ENCODE peak calls at places on chromosomes 3 and 15, in seven cellular contexts. F is NCI-H1092; H is ureter; W is putamen; D is activated T-helper 2 cell treated with anti-CD3 and anti-CD28 coated beads, Interferon-gamma antibody, Interleukin-2, Interleukin-4, amounts not matched to agents 10 μg/mL and 5 μg/mL and 100 μg/mL, durations not matched to agents 14 hours and 24 hours and 36 hours; B is NCI-H748 treated with DMSO at 0.1 percent for 48 hours; M is AG08395. X is an unnamed sample.

GRCh38 chr3:46361408-46362283 is 7.7 kb downstream of the CCR2 start:
- DNase-seq in H (no peak), B (no peak), F (no peak), D (no peak), W (no peak), M (peak; percentile 67), X (no peak)

GRCh38 chr3:61354604-61355003 is 103.4 kb upstream of the FHIT start:
- DNase-seq in D (no peak), W (no peak), M (no peak), B (no peak), F (no peak), H (no peak), X (no peak)

GRCh38 chr3:128282392-128283196 is 129.3 kb downstream of the EEFSEC start:
- DNase-seq in M (peak; percentile 75), W (no peak), D (no peak), B (no peak), F (peak; percentile 38), H (peak; percentile 54), X (no peak)

GRCh38 chr15:36914466-36914865 is 185.9 kb downstream of the MEIS2 start:
- DNase-seq in H (no peak), F (no peak), W (no peak), D (no peak), B (no peak), M (no peak), X (no peak)

GRCh38 chr15:85504739-85505676 is 124.6 kb downstream of the AKAP13 start:
- DNase-seq in M (peak; percentile 45), B (no peak), W (peak; percentile 22), H (peak; percentile 59), F (peak; percentile 16), D (no peak), X (no peak)

GRCh38 chr15:81293728-81294500 is 30.0 kb downstream of the STARD5 start:
- DNase-seq in M (no peak), F (no peak), B (no peak), W (no peak), D (peak; percentile 76), H (no peak), X (no peak)

GRCh38 chr15:95812491-95812890 is 518.0 kb upstream of the NR2F2 start:
- DNase-seq in F (no peak), M (no peak), B (no peak), H (no peak), D (no peak), W (no peak), X (no peak)

GRCh38 chr15:57327985-57328471 is 48.3 kb upstream of the CGNL1 start:
- DNase-seq in M (peak; percentile 65), D (no peak), W (no peak), F (no peak), B (no peak), H (no peak), X (no peak)

GRCh38 chr3:120204338-120204737 is 80.7 kb downstream of the GPR156 start:
- DNase-seq in M (no peak), D (no peak), H (no peak), W (no peak), F (no peak), B (no peak), X (no peak)

GRCh38 chr15:60844431-60845174 is 365.7 kb upstream of the ICE2 start:
- DNase-seq in D (peak; percentile 64), F (no peak), M (no peak), W (no peak), H (no peak), B (no peak), X (no peak)

GRCh38 chr3:24583004-24583403 is 88.4 kb upstream of the THRB start:
- DNase-seq in D (no peak), M (no peak), H (no peak), B (no peak), F (no peak), W (peak; percentile 5), X (no peak)

GRCh38 chr15:65132841-65133549 is 613 bp downstream of the PDCD7 start:
- DNase-seq in F (no peak), H (peak; percentile 45), M (peak; percentile 63), D (peak; percentile 28), B (no peak), W (peak; percentile 8), X (no peak)

GRCh38 chr3:181722156-181722555 is 10.4 kb downstream of the SOX2 start:
- DNase-seq in B (no peak), H (no peak), F (no peak), W (peak; percentile 82), D (no peak), M (no peak), X (no peak)

GRCh38 chr3:97265237-97266005 is 451.0 kb downstream of the EPHA6 start:
- DNase-seq in H (no peak), W (no peak), D (no peak), F (no peak), M (no peak), B (no peak), X (no peak)

GRCh38 chr15:100788731-100789105 is 90.9 kb upstream of the ALDH1A3 start:
- DNase-seq in D (no peak), W (no peak), M (no peak), F (no peak), B (no peak), H (peak; percentile 5), X (no peak)

GRCh38 chr3:14467723-14468620 is 65.6 kb downstream of the SLC6A6 start:
- DNase-seq in B (peak; percentile 3), M (peak; percentile 77), F (no peak), D (no peak), H (no peak), W (no peak), X (no peak)

GRCh38 chr3:28745436-28745835 is 396.8 kb upstream of the AZI2 start:
- DNase-seq in H (no peak), M (no peak), B (no peak), W (no peak), F (no peak), D (no peak), X (no peak)

GRCh38 chr15:57025264-57025939 is 107.0 kb downstream of the TCF12 start:
- DNase-seq in F (no peak), B (no peak), M (peak; percentile 24), W (no peak), H (no peak), D (no peak), X (no peak)

GRCh38 chr15:70856884-70857546 is 3.1 kb upstream of the LARP6 start:
- DNase-seq in H (peak; percentile 83), W (peak; percentile 84), D (no peak), M (peak; percentile 93), B (no peak), F (no peak), X (no peak)

GRCh38 chr3:195150194-195151118 is 120.5 kb downstream of the XXYLT1 start:
- DNase-seq in B (no peak), M (no peak), H (peak; percentile 72), W (peak; percentile 46), F (peak; percentile 62), D (peak; percentile 22), X (no peak)

X was measured in NCI-H510A.